ENCODE peak calls at places on chromosome 13, in seven cellular contexts. U, Y, W, O, V, I and S are unnamed samples. For H3K36me3, the result is how much of the 10 kb centered on the place peaks cover.

GRCh38 chr13:32175307-32175706 is 139.9 kb downstream of the ZAR1L start:
- DNase-seq in U (no peak), Y (peak), W (no peak), O (no peak), V (no peak), I (no peak), S (no peak)

GRCh38 chr13:51887441-51887840 is 25.7 kb downstream of the CCDC70 start:
- DNase-seq in U (no peak), Y (no peak), W (no peak), O (no peak), V (no peak), I (no peak), S (no peak)

GRCh38 chr13:47085346-47085745 is 188.5 kb upstream of the HTR2A start:
- DNase-seq in U (no peak), Y (no peak), W (no peak), O (no peak), V (peak), I (peak), S (peak)

GRCh38 chr13:73765651-73766384 is 368.4 kb downstream of the KLF12 start:
- DNase-seq in U (no peak), Y (peak), W (peak), O (peak), V (peak), I (peak), S (no peak)

GRCh38 chr13:76014618-76015315 is 378.6 kb downstream of the LMO7 start:
- DNase-seq in U (no peak), Y (no peak), W (no peak), O (no peak), V (peak), I (peak), S (peak)

GRCh38 chr13:105527127-105527526 is 1008.3 kb downstream of the EFNB2 start:
- DNase-seq in U (no peak), Y (no peak), W (no peak), O (no peak), V (no peak), I (no peak), S (no peak)

GRCh38 chr13:100540621-100541020 is 48.0 kb downstream of the GGACT start:
- DNase-seq in U (no peak), Y (no peak), W (no peak), O (no peak), V (no peak), I (peak), S (no peak)

GRCh38 chr13:91216928-91217700 is 130.4 kb upstream of the MIR17HG start:
- DNase-seq in U (no peak), Y (no peak), W (no peak), O (peak), V (peak), I (no peak), S (no peak)

GRCh38 chr13:112105884-112106283 is 38.9 kb downstream of the SOX1 start:
- DNase-seq in U (no peak), Y (no peak), W (no peak), O (peak), V (no peak), I (no peak), S (no peak)

GRCh38 chr13:99150575-99151370 is 49.9 kb upstream of the UBAC2 start:
- DNase-seq in U (no peak), Y (no peak), W (no peak), O (no peak), V (peak), I (peak), S (peak)

GRCh38 chr13:59982631-59983382 is 180.9 kb downstream of the DIAPH3 start:
- DNase-seq in U (no peak), Y (no peak), W (no peak), O (no peak), V (peak), I (peak), S (peak)

GRCh38 chr13:21671793-21672680 is 1.2 kb downstream of the FGF9 start:
- DNase-seq in U (peak), Y (no peak), W (no peak), O (peak), V (no peak), I (no peak), S (no peak)
- H3K4me3 ChIP-seq in U (peak), Y (no peak), W (no peak), O (peak), V (no peak), I (peak), S (no peak)

GRCh38 chr13:77177646-77178045 is 149.2 kb downstream of the MYCBP2 start:
- DNase-seq in U (no peak), Y (no peak), W (no peak), O (no peak), V (no peak), I (no peak), S (no peak)

GRCh38 chr13:77172650-77173049 is 145.7 kb upstream of the FBXL3 start:
- DNase-seq in U (no peak), Y (no peak), W (no peak), O (no peak), V (no peak), I (no peak), S (no peak)

GRCh38 chr13:77180011-77180410 is 146.9 kb downstream of the MYCBP2 start:
- DNase-seq in U (no peak), Y (no peak), W (no peak), O (no peak), V (no peak), I (no peak), S (no peak)

GRCh38 chr13:77171451-77171850 is 144.5 kb upstream of the FBXL3 start:
- DNase-seq in U (no peak), Y (no peak), W (no peak), O (no peak), V (no peak), I (no peak), S (no peak)

GRCh38 chr13:77176350-77176749 is 149.4 kb upstream of the FBXL3 start:
- DNase-seq in U (no peak), Y (peak), W (no peak), O (no peak), V (peak), I (peak), S (peak)
- H3K36me3 ChIP-seq in U (under half), Y (under half), W (half or more), O (under half), V (under half), I (under half), S (half or more)

GRCh38 chr13:113491418-113491883 is 940 bp upstream of the DCUN1D2 start:
- DNase-seq in U (no peak), Y (peak), W (no peak), O (peak), V (peak), I (peak), S (peak)

GRCh38 chr13:113491982-113492381 is 1.5 kb upstream of the DCUN1D2 start:
- DNase-seq in U (no peak), Y (peak), W (no peak), O (no peak), V (no peak), I (no peak), S (no peak)

GRCh38 chr13:113490496-113491417 is at the start of gene DCUN1D2:
- DNase-seq in U (peak), Y (peak), W (peak), O (peak), V (peak), I (peak), S (peak)

GRCh38 chr13:113495494-113496251 is 5.2 kb upstream of the DCUN1D2 start:
- DNase-seq in U (no peak), Y (no peak), W (no peak), O (peak), V (peak), I (peak), S (no peak)

GRCh38 chr13:113493315-113493951 is 2.9 kb upstream of the DCUN1D2 start:
- DNase-seq in U (peak), Y (peak), W (no peak), O (no peak), V (peak), I (peak), S (peak)
- H3K9ac ChIP-seq in U (peak), Y (peak), W (no peak), O (no peak), V (no peak), I (no peak), S (peak)

GRCh38 chr13:26325876-26326275 is 71.9 kb downstream of the CDK8 start:
- DNase-seq in U (no peak), Y (no peak), W (no peak), O (no peak), V (no peak), I (peak), S (no peak)
- H3K4me3 ChIP-seq in U (no peak), Y (no peak), W (no peak), O (no peak), V (no peak), I (no peak), S (no peak)

GRCh38 chr13:45849408-45849807 is 2.1 kb downstream of the SIAH3 start:
- DNase-seq in U (no peak), Y (no peak), W (no peak), O (no peak), V (no peak), I (no peak), S (no peak)
- H3K36me3 ChIP-seq in U (under half), Y (under half), W (under half), O (under half), V (under half), I (under half), S (under half)

GRCh38 chr13:43284162-43284561 is 260.8 kb downstream of the DNAJC15 start:
- DNase-seq in U (no peak), Y (no peak), W (no peak), O (no peak), V (peak), I (peak), S (peak)
- H3K9ac ChIP-seq in U (no peak), Y (no peak), W (no peak), O (no peak), V (no peak), I (no peak), S (no peak)